ENCODE peak calls at places on chromosomes 11 and 22, in eight cellular contexts. D is HCT116, C is prostate gland, I is HL-60, S is K562, Z is transverse colon, J is GM23338, L is sigmoid colon. X is an unnamed sample.

GRCh38 chr11:199004-199581 is 6.2 kb downstream of the SCGB1C1 start:
- DNase-seq in L (peak; percentile 56), D (no peak), S (no peak), J (no peak), C (no peak), I (peak; percentile 0), Z (peak; percentile 6), X (peak; percentile 67)

GRCh38 chr11:126450806-126451205 is 95.3 kb downstream of the ST3GAL4 start:
- DNase-seq in C (no peak), J (no peak), Z (no peak), D (no peak), L (no peak), I (no peak), S (no peak), X (no peak)

GRCh38 chr11:9962722-9963121 is 298.8 kb downstream of the SWAP70 start:
- DNase-seq in J (no peak), I (no peak), C (no peak), D (no peak), L (no peak), S (no peak), Z (no peak), X (no peak)

GRCh38 chr11:59511675-59512074 is 336 bp downstream of the OR4D9 start:
- DNase-seq in Z (no peak), I (no peak), D (no peak), J (no peak), C (no peak), L (no peak), S (no peak), X (no peak)

GRCh38 chr11:134372961-134373360 is 39.1 kb downstream of the B3GAT1 start:
- DNase-seq in Z (no peak), J (no peak), L (peak; percentile 36), I (no peak), C (no peak), S (no peak), D (no peak), X (peak; percentile 49)

GRCh38 chr11:67491276-67492068 is 8.6 kb downstream of the AIP start:
- DNase-seq in S (no peak), L (no peak), I (no peak), D (no peak), C (no peak), J (no peak), Z (no peak), X (no peak)

GRCh38 chr11:101061606-101062005 is 68.0 kb downstream of the PGR start:
- DNase-seq in S (no peak), C (no peak), J (no peak), I (no peak), L (no peak), D (no peak), Z (no peak), X (no peak)

GRCh38 chr11:122937978-122938377 is 43.7 kb downstream of the BSX start:
- DNase-seq in S (no peak), C (no peak), J (no peak), L (no peak), I (no peak), D (no peak), Z (no peak), X (no peak)

GRCh38 chr11:70414341-70415100 is 16.2 kb downstream of the CTTN start:
- DNase-seq in L (no peak), D (no peak), Z (no peak), I (no peak), C (no peak), J (no peak), S (no peak), X (no peak)

GRCh38 chr11:42049650-42050049 is 590.2 kb upstream of the LRRC4C start:
- DNase-seq in S (no peak), Z (no peak), D (no peak), L (no peak), I (no peak), J (no peak), C (no peak), X (no peak)

GRCh38 chr22:49967333-49968241 is 7.0 kb downstream of the PIM3 start:
- DNase-seq in J (no peak), S (no peak), L (peak; percentile 83), I (peak; percentile 60), D (no peak), Z (peak; percentile 52), C (peak; percentile 16), X (peak; percentile 85)

GRCh38 chr11:72141066-72141465 is 5.5 kb downstream of the FOLR3 start:
- DNase-seq in I (no peak), S (no peak), L (no peak), Z (no peak), C (no peak), D (no peak), J (no peak), X (no peak)

GRCh38 chr11:118910309-118911112 is 15.2 kb downstream of the BCL9L start:
- DNase-seq in I (no peak), L (peak; percentile 94), C (peak; percentile 82), D (no peak), Z (peak; percentile 67), S (peak; percentile 80), J (peak; percentile 92), X (peak; percentile 83)

GRCh38 chr11:128207861-128208321 is 379.5 kb downstream of the ETS1 start:
- DNase-seq in Z (no peak), D (peak; percentile 77), I (no peak), J (no peak), C (no peak), S (no peak), L (no peak), X (no peak)

GRCh38 chr22:27514612-27515011 is 286.9 kb downstream of the MN1 start:
- DNase-seq in C (no peak), D (no peak), I (no peak), Z (no peak), J (no peak), S (no peak), L (no peak), X (no peak)

GRCh38 chr22:27510024-27510423 is 291.5 kb downstream of the MN1 start:
- DNase-seq in S (no peak), J (no peak), C (no peak), D (no peak), I (no peak), Z (no peak), L (no peak), X (no peak)

GRCh38 chr22:27515091-27515523 is 286.4 kb downstream of the MN1 start:
- DNase-seq in I (no peak), D (no peak), J (no peak), Z (no peak), S (no peak), L (peak; percentile 83), C (no peak), X (no peak)

GRCh38 chr22:27513021-27513420 is 288.5 kb downstream of the MN1 start:
- DNase-seq in D (no peak), I (no peak), S (no peak), J (no peak), L (no peak), C (no peak), Z (no peak), X (no peak)

DNA sequence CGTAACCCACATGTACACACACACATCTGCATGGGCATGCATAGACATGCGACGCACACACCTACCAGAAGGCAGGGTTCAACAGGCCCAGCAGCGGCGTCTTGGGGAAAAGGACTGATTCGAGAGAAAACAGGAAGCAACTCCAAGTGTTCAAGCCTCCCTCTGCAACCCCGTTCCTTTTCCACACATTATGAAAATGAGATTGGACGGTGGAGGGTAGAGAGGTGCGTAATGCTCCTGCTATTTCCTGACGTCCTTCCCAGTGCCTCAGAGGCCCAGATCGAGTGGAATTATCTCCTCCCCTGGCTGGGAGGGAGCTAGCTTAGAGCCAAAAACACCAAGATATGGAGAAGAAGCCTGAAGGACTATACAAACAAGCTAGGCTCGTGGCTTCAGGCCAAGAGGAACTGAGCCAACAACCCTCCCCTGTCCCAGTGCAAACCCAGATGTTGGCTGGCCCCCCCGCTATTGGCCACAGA is 289.2 kb downstream of the MN1 start:
- DNase-seq in I (no peak), L (peak; percentile 88), J (no peak), D (no peak), S (no peak), Z (peak; percentile 43), C (peak; percentile 15), X (peak; percentile 86)
- TF ChIP-seq CTCF in I (no peak), L (no peak), J (no peak), D (no peak), S (no peak), Z (no peak), C (no peak), X (no peak)

DNA sequence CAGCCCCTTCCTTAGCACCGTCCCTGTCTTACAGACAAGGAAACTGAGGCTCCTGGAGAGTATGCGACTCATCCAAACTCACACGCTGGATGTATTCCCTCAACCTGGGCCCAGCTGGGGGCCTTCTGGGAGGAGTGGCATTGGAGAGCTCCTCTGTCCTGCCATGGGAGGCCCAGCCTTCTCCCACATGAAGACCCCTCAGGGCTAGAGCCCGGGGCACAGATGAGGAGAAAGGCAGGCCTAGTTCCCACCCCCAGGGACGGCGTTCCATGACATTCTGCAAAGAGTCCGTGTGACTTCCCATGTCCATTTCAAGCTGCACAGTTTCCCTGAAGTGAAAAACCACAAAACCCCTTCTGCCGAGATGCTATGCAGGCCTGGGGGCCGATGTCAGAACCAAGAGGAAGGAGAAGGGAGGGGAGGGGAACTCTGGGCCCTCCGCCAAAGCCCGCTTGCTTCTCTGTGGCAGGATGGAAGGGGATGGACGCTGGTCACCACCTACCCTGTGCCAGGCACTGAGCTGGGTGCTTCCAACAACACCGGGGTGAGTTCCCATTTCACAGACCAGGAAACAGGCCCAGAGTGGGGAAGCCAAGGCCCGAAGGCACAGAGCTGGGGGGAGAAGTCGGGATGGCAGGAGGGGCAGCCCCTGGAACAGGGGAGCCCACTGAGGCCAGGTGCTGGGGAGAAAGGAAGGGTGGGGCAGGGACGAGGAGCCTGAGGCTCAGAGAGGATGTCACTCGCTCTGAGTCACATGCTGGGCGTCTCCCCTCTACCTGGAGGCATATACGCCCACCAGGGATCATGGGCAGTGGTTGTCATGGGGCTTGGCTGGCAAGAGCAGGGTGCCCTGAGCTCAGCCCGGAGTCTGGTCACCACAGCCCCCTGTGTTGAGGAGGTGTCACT is 15.7 kb downstream of the RAC2 start:
- DNase-seq in J (no peak), Z (peak; percentile 41), D (peak; percentile 37), S (no peak), L (no peak), C (no peak), I (peak; percentile 70), X (no peak)
- TF ChIP-seq POLR2AphosphoS5 in J (no peak), Z (no peak), D (peak; percentile 10), S (no peak), L (no peak), C (no peak), I (peak; percentile 24), X (no peak)

DNA sequence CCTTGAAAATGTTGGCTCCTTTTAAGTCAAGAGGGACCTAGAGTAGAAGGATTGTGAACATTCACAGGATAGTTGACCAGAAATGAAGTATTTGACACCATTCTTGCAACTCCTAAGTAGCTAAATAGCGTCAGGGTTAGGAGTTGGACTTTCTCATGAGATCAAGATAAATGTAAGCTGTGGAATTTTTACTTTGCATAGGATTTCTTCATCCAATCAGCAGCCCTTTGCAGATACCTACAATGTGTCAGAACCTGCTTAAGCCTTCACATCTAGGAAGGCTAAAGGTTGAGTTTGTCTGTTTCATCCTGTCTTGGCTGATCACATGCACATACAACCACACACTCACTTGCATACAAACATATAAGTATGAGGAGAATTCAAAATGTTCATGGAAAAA is 32.3 kb downstream of the CD44 start:
- DNase-seq in Z (no peak), J (no peak), S (no peak), C (no peak), I (no peak), L (no peak), D (no peak), X (no peak)
- TF ChIP-seq CTCF in Z (no peak), J (no peak), S (no peak), C (no peak), I (no peak), L (no peak), D (no peak), X (no peak)

GRCh38 chr11:88086297-88086696 is 88.9 kb downstream of the RAB38 start:
- DNase-seq in I (no peak), S (no peak), D (no peak), C (no peak), L (no peak), J (no peak), Z (no peak), X (no peak)
- TF ChIP-seq POLR2AphosphoS5 in I (no peak), S (no peak), D (no peak), C (no peak), L (no peak), J (no peak), Z (no peak), X (no peak)

X was measured in suprapubic skin.